ENCODE peak calls at places on chromosomes 16 and 17, in seven cellular contexts. One of them, this sample, is unnamed.

GRCh38 chr17:28396635-28397239 is 9.3 kb downstream of the SLC46A1 start:
- DNase-seq in H1: no peak
- DNase-seq in mesenchymal stem cell: no peak
- DNase-seq in H9: no peak
- DNase-seq in neuronal stem cell: no peak
- DNase-seq in IMR-90: no peak
- DNase-seq in trophoblast cell: no peak
- DNase-seq in this sample: no peak

GRCh38 chr17:63696381-63696961 is 3.5 kb downstream of the LIMD2 start:
- DNase-seq in mesenchymal stem cell: peak
- DNase-seq in H1: peak
- DNase-seq in IMR-90: no peak
- DNase-seq in H9: peak
- DNase-seq in neuronal stem cell: peak
- DNase-seq in trophoblast cell: peak
- DNase-seq in this sample: peak

GRCh38 chr16:4327782-4328579 is 12.1 kb downstream of the GLIS2 start:
- DNase-seq in mesenchymal stem cell: peak
- DNase-seq in H9: peak
- DNase-seq in IMR-90: peak
- DNase-seq in neuronal stem cell: peak
- DNase-seq in H1: peak
- DNase-seq in trophoblast cell: no peak
- DNase-seq in this sample: peak

GRCh38 chr17:38967290-38967738 is at the start of gene FBXO47:
- DNase-seq in trophoblast cell: peak
- DNase-seq in H9: peak
- DNase-seq in mesenchymal stem cell: peak
- DNase-seq in H1: peak
- DNase-seq in neuronal stem cell: peak
- DNase-seq in IMR-90: peak
- DNase-seq in this sample: peak

GRCh38 chr17:77281024-77281903 is 140.5 kb downstream of the SEC14L1 start:
- DNase-seq in trophoblast cell: peak
- DNase-seq in neuronal stem cell: peak
- DNase-seq in IMR-90: peak
- DNase-seq in H9: peak
- DNase-seq in H1: peak
- DNase-seq in mesenchymal stem cell: peak
- DNase-seq in this sample: peak

GRCh38 chr17:32862940-32863339 is 14.0 kb downstream of the MYO1D start:
- DNase-seq in IMR-90: no peak
- DNase-seq in H9: no peak
- DNase-seq in H1: no peak
- DNase-seq in mesenchymal stem cell: no peak
- DNase-seq in trophoblast cell: no peak
- DNase-seq in neuronal stem cell: no peak
- DNase-seq in this sample: no peak

GRCh38 chr16:58661199-58661830 is 23.3 kb downstream of the SLC38A7 start:
- DNase-seq in H1: no peak
- DNase-seq in mesenchymal stem cell: peak
- DNase-seq in trophoblast cell: peak
- DNase-seq in IMR-90: peak
- DNase-seq in H9: peak
- DNase-seq in neuronal stem cell: peak
- DNase-seq in this sample: peak

GRCh38 chr16:81729451-81729850 is 49.6 kb upstream of the PLCG2 start:
- DNase-seq in trophoblast cell: peak
- DNase-seq in H9: peak
- DNase-seq in neuronal stem cell: no peak
- DNase-seq in mesenchymal stem cell: no peak
- DNase-seq in IMR-90: no peak
- DNase-seq in H1: peak
- DNase-seq in this sample: peak

GRCh38 chr16:79770244-79771064 is 169.9 kb upstream of the MAF start:
- DNase-seq in IMR-90: peak
- DNase-seq in mesenchymal stem cell: peak
- DNase-seq in trophoblast cell: peak
- DNase-seq in H1: peak
- DNase-seq in H9: peak
- DNase-seq in neuronal stem cell: peak
- DNase-seq in this sample: peak

GRCh38 chr17:2070241-2071023 is 15.5 kb downstream of the HIC1 start:
- DNase-seq in neuronal stem cell: no peak
- DNase-seq in trophoblast cell: peak
- DNase-seq in IMR-90: no peak
- DNase-seq in H1: no peak
- DNase-seq in mesenchymal stem cell: peak
- DNase-seq in H9: peak
- DNase-seq in this sample: peak

GRCh38 chr16:27313422-27314160 is at the start of gene IL4R:
- DNase-seq in H9: peak
- DNase-seq in IMR-90: peak
- DNase-seq in trophoblast cell: peak
- DNase-seq in neuronal stem cell: peak
- DNase-seq in mesenchymal stem cell: peak
- DNase-seq in H1: peak
- DNase-seq in this sample: peak

GRCh38 chr16:75351183-75351582 is 82.1 kb downstream of the CFDP1 start:
- DNase-seq in IMR-90: peak
- DNase-seq in mesenchymal stem cell: peak
- DNase-seq in trophoblast cell: no peak
- DNase-seq in H9: no peak
- DNase-seq in H1: no peak
- DNase-seq in neuronal stem cell: no peak
- DNase-seq in this sample: no peak

GRCh38 chr17:74305865-74306654 is 20.0 kb upstream of the KIF19 start:
- DNase-seq in neuronal stem cell: no peak
- DNase-seq in IMR-90: no peak
- DNase-seq in H1: no peak
- DNase-seq in mesenchymal stem cell: no peak
- DNase-seq in H9: peak
- DNase-seq in trophoblast cell: no peak
- DNase-seq in this sample: peak

GRCh38 chr17:42288985-42289862 is 926 bp downstream of the STAT5A start:
- DNase-seq in neuronal stem cell: no peak
- DNase-seq in H9: peak
- DNase-seq in mesenchymal stem cell: no peak
- DNase-seq in trophoblast cell: no peak
- DNase-seq in H1: peak
- DNase-seq in IMR-90: no peak
- DNase-seq in this sample: no peak

GRCh38 chr16:17301184-17301583 is 169.6 kb downstream of the XYLT1 start:
- DNase-seq in IMR-90: no peak
- DNase-seq in trophoblast cell: no peak
- DNase-seq in mesenchymal stem cell: no peak
- DNase-seq in H9: no peak
- DNase-seq in H1: no peak
- DNase-seq in neuronal stem cell: no peak
- DNase-seq in this sample: no peak

GRCh38 chr16:69077251-69077650 is 28.2 kb upstream of the HAS3 start:
- DNase-seq in mesenchymal stem cell: no peak
- DNase-seq in IMR-90: peak
- DNase-seq in H1: no peak
- DNase-seq in neuronal stem cell: no peak
- DNase-seq in H9: no peak
- DNase-seq in trophoblast cell: no peak
- DNase-seq in this sample: no peak

GRCh38 chr17:82400830-82401229 is 17.3 kb upstream of the HEXD start:
- DNase-seq in IMR-90: no peak
- DNase-seq in neuronal stem cell: no peak
- DNase-seq in mesenchymal stem cell: no peak
- DNase-seq in H9: no peak
- DNase-seq in H1: no peak
- DNase-seq in trophoblast cell: no peak
- DNase-seq in this sample: no peak

GRCh38 chr17:6930754-6931153 is 65.1 kb upstream of the ALOX12 start:
- DNase-seq in H1: no peak
- DNase-seq in neuronal stem cell: no peak
- DNase-seq in H9: no peak
- DNase-seq in trophoblast cell: no peak
- DNase-seq in mesenchymal stem cell: no peak
- DNase-seq in IMR-90: no peak
- DNase-seq in this sample: no peak

GRCh38 chr17:58184308-58184985 is 8.1 kb upstream of the EPX start:
- DNase-seq in trophoblast cell: no peak
- DNase-seq in mesenchymal stem cell: no peak
- DNase-seq in H9: peak
- DNase-seq in neuronal stem cell: peak
- DNase-seq in H1: no peak
- DNase-seq in IMR-90: peak
- DNase-seq in this sample: peak

GRCh38 chr17:8226536-8227237 is 16.3 kb upstream of the AURKB start:
- DNase-seq in H1: peak
- DNase-seq in trophoblast cell: peak
- DNase-seq in neuronal stem cell: peak
- DNase-seq in IMR-90: peak
- DNase-seq in mesenchymal stem cell: peak
- DNase-seq in H9: peak
- DNase-seq in this sample: peak

GRCh38 chr17:80772906-80773242 is 218.8 kb upstream of the CHMP6 start:
- DNase-seq in mesenchymal stem cell: no peak
- DNase-seq in neuronal stem cell: no peak
- DNase-seq in H1: no peak
- DNase-seq in IMR-90: no peak
- DNase-seq in H9: no peak
- DNase-seq in trophoblast cell: no peak
- DNase-seq in this sample: no peak

GRCh38 chr17:80769936-80770625 is 221.6 kb upstream of the CHMP6 start:
- DNase-seq in trophoblast cell: peak
- DNase-seq in IMR-90: no peak
- DNase-seq in neuronal stem cell: no peak
- DNase-seq in H9: no peak
- DNase-seq in mesenchymal stem cell: no peak
- DNase-seq in H1: no peak
- DNase-seq in this sample: no peak

GRCh38 chr17:80771612-80772005 is 220.0 kb upstream of the CHMP6 start:
- DNase-seq in trophoblast cell: no peak
- DNase-seq in H1: no peak
- DNase-seq in neuronal stem cell: no peak
- DNase-seq in mesenchymal stem cell: no peak
- DNase-seq in IMR-90: no peak
- DNase-seq in H9: peak
- DNase-seq in this sample: no peak

GRCh38 chr17:80769516-80769915 is 222.1 kb upstream of the CHMP6 start:
- DNase-seq in IMR-90: no peak
- DNase-seq in neuronal stem cell: no peak
- DNase-seq in H9: no peak
- DNase-seq in H1: no peak
- DNase-seq in mesenchymal stem cell: no peak
- DNase-seq in trophoblast cell: no peak
- DNase-seq in this sample: no peak

DNA sequence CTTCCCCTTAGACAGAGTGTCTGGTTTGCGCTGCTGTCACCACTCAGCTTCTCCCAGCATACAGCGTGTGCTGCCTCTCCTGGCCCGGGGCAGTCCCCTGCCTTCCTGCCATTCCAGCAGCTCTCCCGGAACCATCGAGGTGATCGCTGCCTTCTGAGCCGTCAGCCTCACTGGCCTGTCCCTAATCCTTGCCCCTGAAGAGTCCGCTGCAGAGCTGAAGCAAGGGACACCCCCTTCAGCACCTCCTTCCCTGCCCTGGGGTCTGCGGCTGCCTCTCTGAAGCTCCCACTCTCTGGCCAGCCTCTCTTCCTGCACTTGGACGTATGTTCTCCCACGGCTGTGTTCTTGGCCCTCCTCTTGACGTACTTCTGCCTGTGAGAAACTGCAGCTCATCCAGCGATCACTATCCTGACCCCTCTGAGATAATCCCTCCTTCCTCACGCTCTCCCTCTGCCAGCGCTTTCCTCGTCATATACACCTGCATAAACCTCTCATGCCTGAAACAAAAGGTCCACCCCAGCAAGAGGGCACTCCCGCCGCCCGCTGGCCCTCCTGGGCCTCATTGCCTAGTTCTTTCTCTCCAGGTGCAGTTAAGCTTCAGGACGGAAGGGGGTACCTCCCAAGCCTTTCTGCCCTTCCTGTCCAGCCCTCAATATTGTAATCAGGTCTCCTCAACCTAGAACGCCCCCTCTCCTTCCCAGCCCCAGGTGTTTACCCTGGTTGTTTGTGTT is 220.6 kb upstream of the CHMP6 start:
- DNase-seq in neuronal stem cell: no peak
- DNase-seq in H1: no peak
- DNase-seq in trophoblast cell: peak
- DNase-seq in IMR-90: no peak
- DNase-seq in H9: peak
- DNase-seq in mesenchymal stem cell: no peak
- DNase-seq in this sample: no peak
- H2BK5ac ChIP-seq in neuronal stem cell: no peak
- H2BK5ac ChIP-seq in H1: peak
- H2BK5ac ChIP-seq in trophoblast cell: peak
- H2BK5ac ChIP-seq in IMR-90: no peak
- H2BK5ac ChIP-seq in H9: peak
- H2BK5ac ChIP-seq in mesenchymal stem cell: no peak
- H2BK5ac ChIP-seq in this sample: no peak

GRCh38 chr16:821751-822150 is 21.2 kb upstream of the GNG13 start:
- DNase-seq in mesenchymal stem cell: no peak
- DNase-seq in IMR-90: no peak
- DNase-seq in H9: no peak
- DNase-seq in H1: no peak
- DNase-seq in neuronal stem cell: no peak
- DNase-seq in trophoblast cell: no peak
- DNase-seq in this sample: no peak
- H2BK5ac ChIP-seq in mesenchymal stem cell: no peak
- H2BK5ac ChIP-seq in IMR-90: no peak
- H2BK5ac ChIP-seq in H9: no peak
- H2BK5ac ChIP-seq in H1: no peak
- H2BK5ac ChIP-seq in neuronal stem cell: no peak
- H2BK5ac ChIP-seq in trophoblast cell: no peak
- H2BK5ac ChIP-seq in this sample: no peak

GRCh38 chr17:68762911-68763310 is 161.7 kb upstream of the FAM20A start:
- DNase-seq in H9: no peak
- DNase-seq in neuronal stem cell: no peak
- DNase-seq in IMR-90: no peak
- DNase-seq in H1: no peak
- DNase-seq in mesenchymal stem cell: no peak
- DNase-seq in trophoblast cell: no peak
- DNase-seq in this sample: no peak
- H2BK5ac ChIP-seq in H9: no peak
- H2BK5ac ChIP-seq in neuronal stem cell: no peak
- H2BK5ac ChIP-seq in IMR-90: no peak
- H2BK5ac ChIP-seq in H1: no peak
- H2BK5ac ChIP-seq in mesenchymal stem cell: no peak
- H2BK5ac ChIP-seq in trophoblast cell: no peak
- H2BK5ac ChIP-seq in this sample: no peak

GRCh38 chr17:46108120-46108519 is 85.1 kb downstream of the KANSL1 start:
- DNase-seq in mesenchymal stem cell: no peak
- DNase-seq in IMR-90: no peak
- DNase-seq in neuronal stem cell: no peak
- DNase-seq in H9: no peak
- DNase-seq in H1: no peak
- DNase-seq in trophoblast cell: no peak
- DNase-seq in this sample: peak
- H2BK5ac ChIP-seq in mesenchymal stem cell: no peak
- H2BK5ac ChIP-seq in IMR-90: no peak
- H2BK5ac ChIP-seq in neuronal stem cell: no peak
- H2BK5ac ChIP-seq in H9: no peak
- H2BK5ac ChIP-seq in H1: peak
- H2BK5ac ChIP-seq in trophoblast cell: no peak
- H2BK5ac ChIP-seq in this sample: no peak